ENCODE peak calls at places on chromosomes 6 and 20, in eight cellular contexts. E is activated CD8-positive, alpha-beta memory T cell treated with anti-CD3 and anti-CD28 coated beads, Interleukin-2, amount 10 ng/mL, durations not matched to agents 7 days and 5 days; Q is HTR-8/SVneo; N is WTC11; G is germinal center; M is activated naive CD4-positive, alpha-beta T cell treated with anti-CD3 and anti-CD28 coated beads, Interleukin-2, amount 10 ng/mL, durations not matched to agents 7 days and 5 days; L is ovary; C is activated naive CD8-positive, alpha-beta T cell treated with anti-CD3 and anti-CD28 coated beads for 36 hours. K is an unnamed sample.

GRCh38 chr20:10463622-10464021 is 28.5 kb downstream of the SLX4IP start:
- DNase-seq in G (no peak), E (no peak), M (no peak), N (no peak), L (no peak), Q (no peak), C (no peak), K (no peak)

GRCh38 chr6:35439308-35439707 is 12.8 kb upstream of the FANCE start:
- DNase-seq in M (no peak), E (no peak), N (peak), Q (no peak), G (no peak), C (no peak), L (no peak), K (no peak)

GRCh38 chr20:32483351-32484220 is 101.5 kb downstream of the NOL4L start:
- DNase-seq in C (peak), L (peak), N (peak), M (peak), E (peak), Q (peak), G (peak), K (peak)

GRCh38 chr6:136822051-136822378 is 377 bp upstream of the PEX7 start:
- DNase-seq in N (no peak), E (no peak), C (peak), L (no peak), Q (no peak), G (peak), M (no peak), K (no peak)

GRCh38 chr6:170152989-170153388 is 137.9 kb downstream of the DLL1 start:
- DNase-seq in C (peak), L (peak), Q (peak), E (no peak), M (no peak), G (no peak), N (peak), K (peak)

GRCh38 chr6:85404497-85405174 is 45.2 kb upstream of the NT5E start:
- DNase-seq in M (no peak), N (no peak), Q (peak), L (peak), G (no peak), C (no peak), E (no peak), K (peak)

GRCh38 chr20:21099653-21100589 is 6.2 kb downstream of the LINC00237 start:
- DNase-seq in Q (no peak), E (peak), N (peak), M (peak), L (no peak), G (peak), C (peak), K (peak)

GRCh38 chr6:37669887-37670437 is 27.7 kb downstream of the MDGA1 start:
- DNase-seq in C (no peak), L (no peak), G (no peak), E (no peak), M (no peak), Q (no peak), N (no peak), K (no peak)

GRCh38 chr6:52725530-52726192 is 37.6 kb downstream of the GSTA2 start:
- DNase-seq in E (no peak), Q (no peak), G (no peak), M (no peak), N (no peak), C (no peak), L (no peak), K (peak)

GRCh38 chr6:31769684-31770371 is 7.3 kb downstream of the VWA7 start:
- DNase-seq in L (no peak), N (peak), C (peak), E (peak), G (peak), M (peak), Q (peak), K (peak)

GRCh38 chr20:10568032-10568431 is 105.8 kb downstream of the JAG1 start:
- DNase-seq in Q (no peak), N (no peak), G (no peak), M (no peak), L (no peak), C (no peak), E (no peak), K (no peak)

GRCh38 chr6:87799651-87800050 is 97.6 kb upstream of the AKIRIN2 start:
- DNase-seq in Q (no peak), N (no peak), L (no peak), M (no peak), C (no peak), G (peak), E (no peak), K (peak)

K was measured in small intestine.